ENCODE peak calls at places on chromosomes 5 and 9, in five cellular contexts. F is A549, B is K562, X is GM12878, U is HepG2. W is an unnamed sample.

GRCh38 chr5:82106207-82106606 is 134.4 kb downstream of the ATG10 start:
- DNase-seq in F (no peak), B (no peak), X (no peak), U (peak), W (peak)

GRCh38 chr9:125455876-125456275 is 194.2 kb downstream of the GAPVD1 start:
- DNase-seq in F (no peak), B (no peak), X (no peak), U (no peak), W (no peak)

GRCh38 chr5:42021923-42022322 is 96.8 kb downstream of the FBXO4 start:
- DNase-seq in F (no peak), B (no peak), X (no peak), U (no peak), W (no peak)

GRCh38 chr9:88983865-88984542 is 7.3 kb upstream of the S1PR3 start:
- DNase-seq in F (no peak), B (no peak), X (no peak), U (no peak), W (no peak)

GRCh38 chr5:10828241-10828640 is 67.2 kb upstream of the DAP start:
- DNase-seq in F (no peak), B (no peak), X (no peak), U (no peak), W (no peak)

GRCh38 chr9:131627846-131628820 is 82.8 kb downstream of the PRRT1B start:
- DNase-seq in F (no peak), B (no peak), X (no peak), U (no peak), W (no peak)

GRCh38 chr9:93645149-93645889 is 68.9 kb downstream of the PHF2 start:
- DNase-seq in F (no peak), B (no peak), X (no peak), U (no peak), W (no peak)

GRCh38 chr9:684055-684949 is 157.2 kb upstream of the DMRT1 start:
- DNase-seq in F (no peak), B (no peak), X (no peak), U (no peak), W (peak)

GRCh38 chr5:151147033-151147432 is 10.5 kb downstream of the ANXA6 start:
- DNase-seq in F (no peak), B (no peak), X (no peak), U (no peak), W (no peak)

GRCh38 chr9:37529111-37529510 is 43.4 kb downstream of the POLR1E start:
- DNase-seq in F (no peak), B (no peak), X (peak), U (no peak), W (no peak)

GRCh38 chr5:115262066-115262404 is 642 bp downstream of the PGGT1B start:
- DNase-seq in F (peak), B (peak), X (peak), U (peak), W (peak)

GRCh38 chr5:171534009-171534895 is 114.8 kb downstream of the FGF18 start:
- DNase-seq in F (no peak), B (peak), X (no peak), U (no peak), W (no peak)

GRCh38 chr5:77138981-77139380 is 51.9 kb upstream of the ZBED3 start:
- DNase-seq in F (no peak), B (peak), X (no peak), U (no peak), W (no peak)

GRCh38 chr5:113488645-113489184 is 462 bp upstream of the MCC start:
- DNase-seq in F (peak), B (no peak), X (no peak), U (no peak), W (no peak)

GRCh38 chr9:8437259-8437658 is 637.7 kb upstream of the DMAC1 start:
- DNase-seq in F (no peak), B (no peak), X (no peak), U (no peak), W (no peak)

GRCh38 chr9:113547501-113547900 is 84.0 kb downstream of the RGS3 start:
- DNase-seq in F (no peak), B (no peak), X (no peak), U (no peak), W (no peak)

GRCh38 chr5:151480859-151481258 is 33.5 kb downstream of the SLC36A1 start:
- DNase-seq in F (no peak), B (no peak), X (no peak), U (no peak), W (peak)

GRCh38 chr5:148005788-148006520 is 57.8 kb upstream of the SPINK5 start:
- DNase-seq in F (peak), B (peak), X (no peak), U (peak), W (peak)

GRCh38 chr5:39371367-39371635 is 7.0 kb upstream of the C9 start:
- DNase-seq in F (no peak), B (peak), X (no peak), U (no peak), W (no peak)

GRCh38 chr5:93658044-93658443 is 75.0 kb downstream of the NR2F1 start:
- DNase-seq in F (no peak), B (no peak), X (no peak), U (no peak), W (no peak)

GRCh38 chr9:18721267-18722079 is 247.5 kb downstream of the ADAMTSL1 start:
- DNase-seq in F (no peak), B (no peak), X (no peak), U (no peak), W (no peak)

GRCh38 chr9:18718393-18718792 is 244.4 kb downstream of the ADAMTSL1 start:
- DNase-seq in F (no peak), B (no peak), X (no peak), U (no peak), W (no peak)

GRCh38 chr9:18720691-18721090 is 246.7 kb downstream of the ADAMTSL1 start:
- DNase-seq in F (no peak), B (no peak), X (no peak), U (no peak), W (no peak)

GRCh38 chr9:18722882-18723281 is 248.9 kb downstream of the ADAMTSL1 start:
- DNase-seq in F (no peak), B (no peak), X (no peak), U (no peak), W (no peak)

DNA sequence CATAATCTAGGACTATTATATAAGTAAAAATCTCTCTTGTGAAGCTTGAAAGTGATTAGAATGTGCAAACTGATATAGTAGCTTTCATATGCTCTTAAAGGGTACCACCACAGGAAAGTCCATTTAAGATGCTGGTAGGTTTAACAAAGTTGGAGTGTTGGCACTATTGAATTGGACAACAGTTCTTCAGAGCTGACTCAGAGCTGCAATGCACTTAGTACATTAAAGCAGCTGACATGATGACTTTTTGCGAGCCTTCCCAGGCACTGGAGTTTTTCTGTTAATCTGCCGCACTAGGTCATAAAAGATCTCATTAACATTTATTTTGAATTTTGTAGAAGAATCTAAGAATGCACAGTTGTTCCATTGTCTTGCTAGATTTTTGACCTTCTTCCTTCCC is 243.8 kb downstream of the ADAMTSL1 start:
- DNase-seq in F (no peak), B (no peak), X (no peak), U (no peak), W (no peak)
- TF ChIP-seq JUNB in F (no peak), B (no peak), X (no peak), U (no peak), W (no peak)

DNA sequence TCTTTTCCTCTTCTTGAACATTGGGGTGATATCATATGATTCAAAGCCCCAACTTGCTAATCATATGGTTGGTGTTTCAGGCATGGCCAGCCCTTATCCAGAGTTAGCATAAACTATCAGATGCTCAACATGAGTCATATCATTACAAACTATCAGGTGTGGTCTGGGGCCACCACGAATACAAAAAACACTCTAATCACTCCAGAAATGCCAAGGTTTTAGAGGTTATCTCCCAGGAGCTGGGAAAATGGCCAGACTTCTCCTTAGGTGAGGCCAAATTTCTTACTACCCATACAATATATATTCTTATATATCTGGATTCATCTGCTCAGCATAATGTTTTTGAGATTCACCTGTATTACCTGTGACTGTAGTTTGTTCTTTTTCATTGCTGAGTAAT is 210.5 kb downstream of the CCDC171 start:
- DNase-seq in F (no peak), B (no peak), X (no peak), U (no peak), W (no peak)
- TF ChIP-seq JUNB in F (no peak), B (no peak), X (no peak), U (no peak), W (no peak)

DNA sequence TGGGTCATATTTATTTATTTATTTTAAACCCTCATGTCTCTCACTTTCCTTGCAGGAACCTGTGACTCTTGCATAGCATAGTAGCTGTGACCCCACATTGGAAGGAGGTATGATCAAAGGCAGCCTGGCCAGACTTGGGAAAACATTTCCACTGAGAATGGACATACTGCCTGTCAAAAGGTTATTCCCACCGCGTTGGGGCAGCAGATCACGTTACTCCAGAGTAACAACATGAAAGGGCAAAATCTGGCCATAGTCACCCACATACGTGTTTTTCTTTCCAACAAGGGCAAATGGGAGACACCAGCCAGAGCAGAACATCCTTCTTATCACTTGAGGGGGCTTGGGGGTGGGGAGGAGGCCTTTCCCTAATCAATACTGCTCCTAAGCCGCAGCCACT is 95.6 kb downstream of the ARL15 start:
- DNase-seq in F (no peak), B (no peak), X (no peak), U (no peak), W (no peak)
- TF ChIP-seq JUNB in F (no peak), B (no peak), X (no peak), U (no peak), W (no peak)

GRCh38 chr5:78964889-78965288 is 20.2 kb downstream of the ARSB start:
- DNase-seq in F (peak), B (peak), X (no peak), U (peak), W (peak)
- TF ChIP-seq JUNB in F (no peak), B (no peak), X (no peak), U (no peak), W (no peak)

GRCh38 chr5:1723957-1724821 is 75.4 kb downstream of the MRPL36 start:
- DNase-seq in F (no peak), B (no peak), X (no peak), U (no peak), W (no peak)
- TF ChIP-seq JUNB in F (no peak), B (no peak), X (no peak), U (no peak), W (no peak)

GRCh38 chr5:75465480-75465879 is 45.9 kb downstream of the CERT1 start:
- DNase-seq in F (no peak), B (no peak), X (no peak), U (no peak), W (no peak)
- TF ChIP-seq JUNB in F (no peak), B (no peak), X (no peak), U (no peak), W (no peak)

DNA sequence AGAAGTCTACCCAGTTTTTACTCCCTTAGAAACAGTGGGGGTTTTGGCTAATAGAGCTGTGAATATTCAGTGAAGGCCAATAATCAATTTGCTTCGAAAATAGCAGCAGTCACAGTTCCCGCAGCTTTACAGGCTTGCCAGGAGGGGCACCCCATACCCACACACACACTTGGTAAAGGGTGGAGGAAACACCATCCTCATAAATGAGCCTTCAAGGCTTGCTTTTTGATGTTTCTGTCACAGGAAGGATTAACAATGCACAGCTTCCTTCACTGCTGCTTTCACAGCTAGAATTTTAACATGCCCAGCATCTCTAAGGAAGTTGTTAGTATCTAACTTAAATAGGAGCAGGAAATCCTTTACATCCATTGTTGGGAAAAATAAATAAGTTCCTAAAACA is 1247.5 kb upstream of the C9orf72 start:
- DNase-seq in F (peak), B (no peak), X (no peak), U (no peak), W (peak)
- TF ChIP-seq JUNB in F (no peak), B (no peak), X (no peak), U (no peak), W (no peak)

DNA sequence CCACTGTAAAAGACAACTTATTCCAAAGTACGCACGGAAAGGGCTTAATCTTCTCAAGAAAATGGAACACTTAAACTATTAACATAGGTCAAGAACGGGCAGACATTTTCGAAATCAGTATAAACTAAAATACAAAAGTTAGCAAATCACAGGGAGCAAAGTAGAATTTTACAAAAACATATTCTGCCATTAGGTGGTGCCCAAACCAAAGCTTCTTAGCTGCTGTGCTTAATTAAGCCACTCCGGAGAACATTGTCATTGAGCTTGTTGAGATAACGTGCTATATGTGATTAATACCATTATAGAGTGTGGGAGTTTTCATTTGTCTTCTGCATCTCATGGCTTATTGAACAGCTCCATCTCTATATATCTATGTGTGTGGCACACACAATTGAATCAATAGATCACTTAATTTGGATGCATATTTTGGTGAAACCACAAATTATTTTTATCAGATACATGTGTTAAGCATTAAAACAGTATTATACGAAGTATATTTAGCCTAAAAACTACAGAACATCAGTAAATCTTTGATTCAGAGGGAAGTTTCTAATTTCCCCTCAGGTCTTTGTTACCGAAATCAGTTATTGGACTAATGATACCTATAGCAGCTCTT is 23.4 kb downstream of the UBLCP1 start:
- DNase-seq in F (peak), B (peak), X (no peak), U (peak), W (peak)
- TF ChIP-seq JUNB in F (no peak), B (no peak), X (no peak), U (no peak), W (no peak)

GRCh38 chr5:88786217-88786560 is 96.8 kb downstream of the MEF2C start:
- DNase-seq in F (no peak), B (no peak), X (no peak), U (no peak), W (no peak)
- TF ChIP-seq JUNB in F (no peak), B (no peak), X (no peak), U (no peak), W (no peak)